ENCODE peak calls at places on chromosomes 6 and 20, in nine cellular contexts. K is aorta; X is endodermal cell; J is gastrocnemius medialis; B is CD4-positive, alpha-beta T cell; P is adrenal gland; G is A673; A is cardiac muscle cell; L is fibroblast of lung. O is an unnamed sample.

GRCh38 chr6:14533446-14533845 is 415.9 kb downstream of the CD83 start:
- DNase-seq in K (no peak), G (no peak), L (peak), B (no peak), A (no peak), P (no peak), J (no peak), X (no peak), O (no peak)

GRCh38 chr6:81806793-81807565 is 54.5 kb upstream of the TENT5A start:
- DNase-seq in B (no peak), L (no peak), A (no peak), X (no peak), K (no peak), P (no peak), G (no peak), J (no peak), O (no peak)

GRCh38 chr6:149208071-149208670 is 109.3 kb upstream of the TAB2 start:
- DNase-seq in K (no peak), L (no peak), A (no peak), P (no peak), X (no peak), B (no peak), G (no peak), J (no peak), O (no peak)

GRCh38 chr6:133099573-133099972 is 141.6 kb upstream of the EYA4 start:
- DNase-seq in X (no peak), J (no peak), P (no peak), A (no peak), B (no peak), G (peak), L (peak), K (no peak), O (peak)

GRCh38 chr6:14472964-14473363 is 355.4 kb downstream of the CD83 start:
- DNase-seq in L (peak), J (no peak), B (no peak), A (no peak), K (no peak), G (no peak), P (no peak), X (no peak), O (no peak)

GRCh38 chr6:99779631-99780555 is 173.3 kb downstream of the PRDM13 start:
- DNase-seq in X (no peak), J (no peak), B (no peak), P (no peak), K (peak), G (no peak), A (no peak), L (no peak), O (no peak)

GRCh38 chr6:114009192-114009591 is 38.2 kb upstream of the HDAC2 start:
- DNase-seq in J (no peak), L (no peak), A (no peak), K (no peak), P (no peak), G (no peak), B (no peak), X (peak), O (no peak)

GRCh38 chr6:150004101-150004782 is 21.1 kb downstream of the RAET1L start:
- DNase-seq in L (no peak), A (no peak), J (no peak), P (no peak), X (no peak), K (no peak), B (no peak), G (no peak), O (no peak)

GRCh38 chr20:50138479-50139393 is 14.8 kb downstream of the PEDS1 start:
- DNase-seq in P (no peak), K (no peak), X (peak), G (no peak), A (no peak), B (no peak), J (peak), L (no peak), O (peak)

GRCh38 chr6:64717281-64717680 is 989.7 kb downstream of the EYS start:
- DNase-seq in G (no peak), P (no peak), A (no peak), K (no peak), L (no peak), X (peak), B (no peak), J (no peak), O (no peak)

GRCh38 chr20:33162753-33163152 is 5.2 kb upstream of the BPIFA2 start:
- DNase-seq in B (no peak), X (peak), G (no peak), K (no peak), A (no peak), J (no peak), L (no peak), P (no peak), O (no peak)

GRCh38 chr6:130020106-130020851 is 1.9 kb downstream of the L3MBTL3 start:
- DNase-seq in X (peak), A (peak), L (no peak), J (no peak), P (peak), B (peak), G (peak), K (peak), O (peak)

DNA sequence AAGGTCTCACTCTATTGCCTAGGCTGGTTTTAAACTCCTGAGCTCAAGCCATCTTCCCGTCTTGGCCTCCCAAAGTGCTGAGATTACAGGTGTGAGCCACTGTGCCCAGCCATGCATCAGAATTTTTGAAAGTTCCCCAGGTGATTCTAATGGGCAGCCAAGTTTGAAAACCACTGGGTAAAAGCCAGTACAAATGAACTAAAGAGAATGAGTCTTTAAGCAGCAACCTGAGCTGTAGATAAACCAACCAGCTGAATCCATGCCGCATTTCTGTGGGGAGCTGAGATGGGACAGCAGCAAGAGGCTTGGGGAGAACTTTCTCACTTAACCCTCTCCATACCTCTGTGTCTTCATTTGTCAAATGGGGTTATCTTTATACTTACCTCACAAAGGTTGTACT is 67.5 kb downstream of the VEGFA start:
- DNase-seq in P (no peak), J (no peak), L (no peak), G (no peak), K (no peak), A (no peak), X (no peak), B (no peak), O (no peak)
- H3K27ac ChIP-seq in P (no peak), J (no peak), L (no peak), G (no peak), K (no peak), A (peak), X (no peak), B (no peak), O (no peak)

GRCh38 chr6:159981171-159981571 is 12.3 kb downstream of the IGF2R start:
- DNase-seq in A (no peak), K (no peak), P (no peak), G (no peak), L (no peak), J (no peak), X (no peak), B (no peak), O (no peak)
- H3K27ac ChIP-seq in A (no peak), K (no peak), P (peak), G (no peak), L (peak), J (peak), X (no peak), B (peak), O (no peak)

DNA sequence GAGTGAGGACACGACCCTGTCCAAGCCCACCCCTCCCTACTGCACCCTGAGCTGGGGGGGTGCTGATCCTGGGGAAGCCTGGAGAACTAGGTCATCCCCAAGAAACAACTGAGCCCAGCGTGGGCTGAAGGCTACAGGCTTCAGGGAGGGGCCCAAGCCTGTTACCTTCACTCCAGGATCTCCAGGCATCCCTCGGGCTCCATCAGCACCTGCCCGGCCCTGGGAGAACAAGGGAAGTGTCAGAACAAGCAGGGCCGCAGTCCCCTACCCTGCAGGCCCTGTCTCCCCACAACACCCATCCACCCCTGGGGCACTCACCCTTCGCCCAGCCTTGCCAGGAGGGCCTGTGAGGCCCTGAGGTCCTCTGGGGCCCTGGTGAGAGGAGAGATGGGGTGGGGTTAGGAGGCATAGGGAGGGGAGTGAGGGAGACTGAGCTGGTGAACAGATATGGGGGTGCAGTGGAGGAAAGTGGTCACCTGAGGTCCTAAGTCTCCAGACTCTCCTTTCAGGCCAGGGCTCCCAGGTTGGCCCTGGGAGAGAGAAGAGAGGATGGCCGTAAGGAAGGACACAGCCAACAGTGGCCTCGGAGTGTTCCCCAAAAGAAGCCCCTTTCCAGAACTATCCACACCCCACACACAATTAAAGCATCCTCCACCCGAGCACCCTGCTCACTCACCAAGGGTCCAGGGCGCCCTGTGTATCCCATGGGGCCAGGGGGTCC is 13.4 kb downstream of the COL11A2 start:
- DNase-seq in P (no peak), X (no peak), A (no peak), K (no peak), J (no peak), B (no peak), L (no peak), G (no peak), O (no peak)
- H3K27ac ChIP-seq in P (no peak), X (no peak), A (no peak), K (no peak), J (no peak), B (no peak), L (no peak), G (no peak), O (no peak)

DNA sequence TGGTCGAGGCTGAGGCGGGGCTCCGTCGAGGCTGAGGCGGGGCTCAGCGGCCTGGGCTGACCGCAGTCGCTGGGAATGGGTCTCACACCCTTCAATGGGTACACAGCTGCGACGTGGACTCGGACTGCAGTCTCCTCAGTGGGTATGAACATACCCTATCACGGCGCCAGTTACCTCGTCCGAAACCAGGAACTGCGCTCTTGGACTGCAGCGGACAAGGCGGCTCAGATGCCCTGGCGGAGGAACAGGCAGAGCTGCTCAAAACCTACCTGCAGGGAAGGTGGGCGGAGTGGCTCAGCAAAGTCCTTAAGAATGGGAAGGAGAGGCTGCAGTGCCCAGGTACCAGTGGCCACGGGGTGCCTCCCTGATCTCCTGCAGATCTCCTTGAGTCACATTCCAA is 14.2 kb downstream of the HLA-A start:
- DNase-seq in K (no peak), G (no peak), X (no peak), J (no peak), A (no peak), B (no peak), P (no peak), L (no peak), O (no peak)
- H3K27ac ChIP-seq in K (no peak), G (no peak), X (no peak), J (no peak), A (no peak), B (no peak), P (no peak), L (no peak), O (no peak)

GRCh38 chr20:14790771-14791517 is 453.5 kb upstream of the FLRT3 start:
- DNase-seq in X (no peak), A (no peak), J (no peak), K (no peak), L (peak), P (no peak), G (no peak), B (no peak), O (peak)
- H3K27ac ChIP-seq in X (no peak), A (no peak), J (no peak), K (no peak), L (no peak), P (no peak), G (no peak), B (no peak), O (peak)

GRCh38 chr20:53778736-53779135 is 185.1 kb upstream of the ZNF217 start:
- DNase-seq in K (no peak), X (no peak), B (no peak), J (no peak), L (no peak), P (no peak), G (no peak), A (no peak), O (no peak)
- H3K27ac ChIP-seq in K (no peak), X (no peak), B (no peak), J (no peak), L (no peak), P (no peak), G (no peak), A (no peak), O (no peak)

O was measured in SJCRH30.